ENCODE peak calls at places on chromosomes 12 and 14, in four cellular contexts. C, D, X and O are unnamed samples.

GRCh38 chr12:40622246-40622838 is 69.9 kb upstream of the CNTN1 start:
- DNase-seq in C (peak; percentile 30), D (peak; percentile 55), X (peak; percentile 69), O (peak; percentile 47)

GRCh38 chr12:85253823-85254222 is 26.2 kb upstream of the ALX1 start:
- DNase-seq in X (no peak), D (no peak), C (no peak), O (peak; percentile 24)

GRCh38 chr14:92392726-92393125 is 69.8 kb downstream of the SLC24A4 start:
- DNase-seq in X (no peak), D (no peak), C (no peak), O (no peak)

GRCh38 chr14:102907980-102908730 is 14.3 kb upstream of the AMN start:
- DNase-seq in C (no peak), X (no peak), D (no peak), O (no peak)

GRCh38 chr12:101862245-101862644 is 15.1 kb upstream of the DRAM1 start:
- DNase-seq in D (no peak), C (no peak), X (no peak), O (no peak)

GRCh38 chr12:88351121-88351520 is 209.0 kb downstream of the TMTC3 start:
- DNase-seq in D (no peak), X (no peak), C (no peak), O (no peak)

GRCh38 chr12:113171543-113171942 is 13.7 kb downstream of the DDX54 start:
- DNase-seq in X (no peak), C (no peak), D (no peak), O (no peak)

GRCh38 chr12:19095331-19095730 is 34.2 kb upstream of the PLEKHA5 start:
- DNase-seq in D (no peak), X (no peak), C (no peak), O (no peak)

GRCh38 chr12:105331805-105332251 is 1.3 kb downstream of the C12orf75 start:
- DNase-seq in D (no peak), C (no peak), X (no peak), O (peak; percentile 12)

GRCh38 chr14:52583544-52583943 is 30.9 kb downstream of the GPR137C start:
- DNase-seq in D (no peak), X (no peak), C (no peak), O (no peak)

GRCh38 chr12:84069079-84069661 is 843.4 kb downstream of the SLC6A15 start:
- DNase-seq in D (no peak), X (no peak), C (no peak), O (no peak)

GRCh38 chr12:77847060-77847541 is 16.4 kb downstream of the NAV3 start:
- DNase-seq in X (no peak), C (no peak), D (no peak), O (no peak)

GRCh38 chr12:104215638-104216297 is at the start of gene TXNRD1:
- DNase-seq in C (peak; percentile 85), D (peak; percentile 63), X (peak; percentile 55), O (peak; percentile 64)

GRCh38 chr14:87430810-87431209 is 562.2 kb downstream of the GALC start:
- DNase-seq in C (no peak), X (no peak), D (no peak), O (no peak)

GRCh38 chr12:96698521-96698920 is 208.5 kb upstream of the NEDD1 start:
- DNase-seq in X (no peak), D (no peak), C (no peak), O (no peak)

GRCh38 chr12:100753837-100754236 is 40.7 kb upstream of the ANO4 start:
- DNase-seq in X (no peak), D (no peak), C (no peak), O (no peak)

GRCh38 chr14:50971122-50971781 is 27.0 kb upstream of the PYGL start:
- DNase-seq in D (no peak), X (no peak), C (no peak), O (no peak)

GRCh38 chr14:87575378-87575777 is 417.6 kb downstream of the GALC start:
- DNase-seq in D (no peak), C (no peak), X (no peak), O (no peak)

GRCh38 chr12:108720757-108721514 is 10.4 kb downstream of the CORO1C start:
- DNase-seq in D (no peak), X (no peak), C (no peak), O (peak; percentile 57)

GRCh38 chr12:124394462-124395128 is 99.7 kb downstream of the RFLNA start:
- DNase-seq in X (no peak), C (no peak), D (no peak), O (no peak)

GRCh38 chr12:11731455-11731854 is 82.0 kb downstream of the ETV6 start:
- DNase-seq in D (no peak), C (no peak), X (no peak), O (no peak)

GRCh38 chr12:47048541-47048940 is 30.9 kb upstream of the PCED1B start:
- DNase-seq in X (no peak), C (no peak), D (no peak), O (no peak)
- H3K27ac ChIP-seq in X (no peak overlapping the region), C (no peak overlapping the region), D (no peak overlapping the region), O (no peak overlapping the region)

DNA sequence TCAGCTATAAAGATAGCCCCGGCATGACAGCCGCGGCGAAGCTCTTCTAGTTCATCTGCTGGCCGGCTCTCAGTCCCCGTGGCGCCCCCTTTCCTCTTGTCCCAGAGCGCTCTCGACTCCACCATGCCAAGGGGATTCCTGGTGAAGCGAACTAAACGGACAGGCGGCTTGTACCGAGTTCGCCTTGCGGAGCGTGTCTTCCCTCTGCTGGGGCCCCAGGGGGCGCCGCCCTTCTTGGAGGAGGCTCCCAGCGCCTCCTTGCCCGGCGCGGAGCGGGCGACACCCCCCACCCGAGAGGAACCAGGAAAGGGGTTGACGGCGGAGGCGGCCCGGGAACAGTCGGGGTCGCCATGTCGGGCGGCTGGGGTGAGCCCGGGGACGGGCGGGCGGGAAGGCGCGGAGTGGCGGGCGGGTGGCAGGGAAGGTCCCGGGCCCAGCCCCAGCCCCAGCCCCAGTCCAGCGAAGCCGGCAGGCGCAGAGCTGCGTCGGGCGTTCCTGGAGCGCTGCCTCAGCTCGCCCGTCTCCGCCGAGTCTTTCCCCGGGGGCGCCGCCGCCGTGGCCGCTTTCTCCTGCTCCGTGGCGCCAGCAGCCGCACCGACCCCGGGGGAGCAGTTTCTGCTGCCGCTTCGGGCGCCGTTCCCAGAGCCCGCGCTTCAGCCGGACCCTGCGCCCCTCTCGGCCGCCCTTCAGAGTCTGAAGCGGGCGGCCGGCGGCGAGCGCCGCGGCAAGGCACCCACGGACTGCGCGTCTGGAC is at the start of gene INSM2:
- DNase-seq in X (no peak), D (no peak), C (no peak), O (no peak)
- TF ChIP-seq CTCF in X (no peak), D (no peak), C (no peak), O (peak; percentile 41)

GRCh38 chr12:118359541-118359915 is 13.2 kb downstream of the TAOK3 start:
- DNase-seq in X (no peak), C (no peak), D (no peak), O (no peak)

GRCh38 chr12:118356809-118357326 is 15.8 kb downstream of the TAOK3 start:
- DNase-seq in D (no peak), X (no peak), C (no peak), O (peak; percentile 48)

GRCh38 chr12:118357327-118358007 is 15.2 kb downstream of the TAOK3 start:
- DNase-seq in C (no peak), D (no peak), X (no peak), O (peak; percentile 74)

GRCh38 chr12:118358008-118358359 is 14.7 kb downstream of the TAOK3 start:
- DNase-seq in X (no peak), C (no peak), D (no peak), O (no peak)

DNA sequence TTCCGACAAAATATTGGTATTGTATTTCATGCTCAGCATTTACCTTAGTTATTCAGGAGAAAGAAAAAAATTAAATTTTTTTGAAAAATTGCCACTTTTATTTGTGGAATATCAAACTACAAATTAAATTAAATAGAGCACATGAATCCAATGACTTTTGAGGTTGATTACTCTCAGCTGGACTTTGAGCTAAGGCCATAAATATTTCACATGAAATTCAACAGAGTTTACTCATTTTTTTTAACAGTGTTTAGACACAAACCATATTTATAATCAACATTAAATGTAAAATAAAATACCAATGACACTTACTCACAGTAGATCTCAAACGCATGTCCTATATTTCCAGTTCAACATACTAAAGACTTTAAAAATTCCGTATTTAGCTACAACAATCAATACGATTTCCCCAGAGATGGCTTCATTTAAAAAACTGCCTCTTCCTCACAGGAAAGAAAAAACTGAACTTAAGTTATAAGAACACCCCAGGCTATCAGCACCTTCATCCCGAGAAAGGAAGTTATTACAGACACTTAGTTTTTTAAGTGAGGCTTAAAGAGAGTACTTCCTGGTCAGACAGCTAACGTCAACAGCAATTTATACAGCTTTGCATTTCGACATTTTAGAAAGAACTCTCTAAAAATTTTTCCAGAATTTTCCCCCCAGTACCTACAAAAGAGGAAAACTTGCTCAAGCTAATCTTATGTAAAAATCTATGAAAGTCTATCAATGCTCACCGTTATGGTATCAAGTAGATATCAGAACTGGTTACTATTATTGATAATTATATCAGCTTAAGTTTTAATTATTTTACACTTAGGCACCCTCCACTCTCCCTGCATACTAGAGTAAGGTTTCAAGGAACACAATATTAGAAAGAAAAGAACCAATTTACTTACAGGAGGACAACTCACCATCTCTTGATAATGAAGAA is 13.8 kb downstream of the TAOK3 start:
- DNase-seq in C (no peak), X (no peak), D (no peak), O (no peak)
- H3K27ac ChIP-seq in C (no peak overlapping the region), X (peak overlapping the region; percentile 4), D (no peak overlapping the region), O (peak overlapping the region; percentile 89)

DNA sequence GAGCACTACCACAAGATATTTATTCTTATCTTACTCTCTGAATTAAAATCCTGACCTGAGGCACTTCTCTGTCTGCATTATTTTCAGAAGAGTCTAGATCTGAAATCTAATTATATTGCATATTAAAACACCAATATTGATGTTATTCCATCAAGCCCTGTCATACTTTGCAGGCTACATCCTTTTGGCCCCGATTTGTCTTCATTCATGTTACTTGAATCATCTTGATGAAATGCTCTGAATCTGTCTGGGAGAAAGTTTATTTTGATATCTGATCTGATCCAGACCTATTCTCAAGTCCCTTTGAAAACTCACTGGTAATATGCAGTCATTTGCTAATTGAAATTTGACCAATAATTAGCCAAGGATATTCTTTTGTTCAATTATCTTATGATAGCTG is 79.9 kb downstream of the BBS10 start:
- DNase-seq in X (no peak), D (no peak), C (no peak), O (peak; percentile 64)
- TF ChIP-seq CTCF in X (no peak), D (no peak), C (no peak), O (no peak)

GRCh38 chr12:95591731-95592130 is 40.5 kb upstream of the USP44 start:
- DNase-seq in D (no peak), C (no peak), X (no peak), O (peak; percentile 70)

GRCh38 chr12:95590775-95591174 is 39.5 kb upstream of the USP44 start:
- DNase-seq in X (no peak), D (no peak), C (no peak), O (no peak)

DNA sequence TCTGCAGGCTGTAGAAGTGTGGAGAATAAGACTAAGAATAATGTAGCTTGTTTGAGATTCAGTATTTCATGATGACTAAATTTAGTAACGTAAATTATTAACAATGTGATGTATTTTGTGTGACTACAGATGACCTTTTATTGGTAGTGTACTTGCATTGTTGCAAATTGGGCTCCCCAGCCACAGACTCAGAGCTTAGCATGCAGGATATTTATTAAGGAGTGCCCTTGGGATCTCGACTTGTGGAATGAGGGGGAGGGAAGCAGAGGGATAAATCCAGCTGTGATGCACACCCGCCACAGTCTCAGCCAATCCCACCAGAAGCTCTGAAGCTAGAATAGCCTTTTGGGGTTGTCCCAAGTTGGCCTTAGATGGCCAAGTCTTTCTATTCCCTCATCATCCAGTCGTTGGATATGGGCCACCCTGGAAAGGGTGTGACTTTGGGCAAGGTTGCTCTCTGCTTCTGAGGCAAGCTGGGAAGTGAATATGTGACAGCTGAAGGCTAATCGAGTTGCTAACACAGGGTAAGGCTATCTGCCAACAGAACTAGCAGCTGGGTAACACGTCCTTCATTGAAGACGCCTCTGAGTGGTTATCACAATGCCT is 42.1 kb upstream of the USP44 start:
- DNase-seq in X (no peak), C (no peak), D (no peak), O (no peak)
- H3K27ac ChIP-seq in X (no peak overlapping the region), C (no peak overlapping the region), D (no peak overlapping the region), O (no peak overlapping the region)

GRCh38 chr12:1832801-1833595 is 12.6 kb downstream of the LRTM2 start:
- DNase-seq in D (no peak), X (no peak), C (no peak), O (no peak)
- TF ChIP-seq CTCF in D (no peak), X (no peak), C (no peak), O (no peak)